ENCODE peak calls at places on chromosomes 5 and 9, in ten cellular contexts. B is stimulated activated CD4-positive, alpha-beta T cell treated with anti-CD3 and anti-CD28 coated beads, TNF-alpha, amount 100 ng/mL, for 24 hours; Y is effector memory CD8-positive, alpha-beta T cell; K is LoVo; A is ELR; X is NCI-H524; W is RPMI8226; V is activated T-cell treated with anti-CD3 and anti-CD28 coated beads, Interleukin-2, amount 50 U/mL, for 4 hours; J is upper lobe of left lung; L is NCI-H2171. F is an unnamed sample.

GRCh38 chr5:175853573-175854230 is 17.7 kb upstream of the CPLX2 start:
- DNase-seq in B (no peak), Y (no peak), K (no peak), A (no peak), X (no peak), W (no peak), V (no peak), J (peak), L (no peak), F (no peak)

GRCh38 chr9:114348906-114349482 is 19.3 kb downstream of the ORM2 start:
- DNase-seq in B (peak), Y (no peak), K (peak), A (peak), X (peak), W (no peak), V (peak), J (peak), L (peak), F (peak)

GRCh38 chr5:94199566-94199965 is 418.8 kb downstream of the KIAA0825 start:
- DNase-seq in B (no peak), Y (no peak), K (no peak), A (no peak), X (no peak), W (no peak), V (no peak), J (no peak), L (no peak), F (no peak)

GRCh38 chr5:41925555-41925946 is 470 bp downstream of the FBXO4 start:
- DNase-seq in B (peak), Y (peak), K (peak), A (peak), X (peak), W (no peak), V (no peak), J (peak), L (peak), F (no peak)

GRCh38 chr5:39100851-39101396 is 26.7 kb upstream of the RICTOR start:
- DNase-seq in B (no peak), Y (no peak), K (peak), A (peak), X (no peak), W (no peak), V (no peak), J (no peak), L (no peak), F (no peak)

GRCh38 chr5:43121565-43122484 is 1.1 kb downstream of the ZNF131 start:
- DNase-seq in B (no peak), Y (peak), K (peak), A (peak), X (peak), W (peak), V (no peak), J (no peak), L (peak), F (no peak)

GRCh38 chr9:91966503-91966902 is 16.5 kb upstream of the ROR2 start:
- DNase-seq in B (no peak), Y (no peak), K (no peak), A (peak), X (no peak), W (no peak), V (no peak), J (no peak), L (no peak), F (no peak)

GRCh38 chr5:98599016-98599415 is 174.4 kb upstream of the RGMB start:
- DNase-seq in B (no peak), Y (no peak), K (no peak), A (no peak), X (no peak), W (no peak), V (no peak), J (no peak), L (no peak), F (no peak)

GRCh38 chr9:90014421-90014820 is 409.6 kb downstream of the GADD45G start:
- DNase-seq in B (no peak), Y (no peak), K (no peak), A (no peak), X (no peak), W (no peak), V (no peak), J (no peak), L (no peak), F (no peak)